ENCODE peak calls at places on chromosome X, in ten cellular contexts. Q, X, K, C, E, A, G, H, V and S are unnamed samples.

GRCh38 chrX:45621356-45622041 is 420.8 kb upstream of the DIPK2B start:
- DNase-seq in Q (no peak), X (no peak), K (no peak), C (no peak), E (no peak), A (no peak), G (no peak), H (peak; percentile 77), V (no peak), S (no peak)

GRCh38 chrX:153074935-153075334 is 2.7 kb downstream of the PNMA6A start:
- DNase-seq in Q (no peak), X (no peak), K (no peak), C (no peak), E (no peak), A (no peak), G (no peak), H (no peak), V (no peak), S (no peak)

GRCh38 chrX:11619426-11619825 is 46.3 kb downstream of the ARHGAP6 start:
- DNase-seq in Q (no peak), X (no peak), K (no peak), C (no peak), E (no peak), A (no peak), G (no peak), H (peak; percentile 66), V (no peak), S (no peak)

GRCh38 chrX:15903186-15903681 is 48.6 kb upstream of the AP1S2 start:
- DNase-seq in Q (no peak), X (no peak), K (no peak), C (no peak), E (no peak), A (no peak), G (peak; percentile 83), H (no peak), V (no peak), S (no peak)

GRCh38 chrX:23993012-23993633 is 33.9 kb downstream of the KLHL15 start:
- DNase-seq in Q (no peak), X (no peak), K (no peak), C (no peak), E (no peak), A (no peak), G (no peak), H (peak; percentile 22), V (no peak), S (no peak)

GRCh38 chrX:53088136-53088974 is 5.6 kb upstream of the KANTR start:
- DNase-seq in Q (peak; percentile 92), X (peak; percentile 72), K (peak; percentile 73), C (peak; percentile 66), E (peak; percentile 92), A (peak; percentile 84), G (no peak), H (peak; percentile 76), V (peak; percentile 81), S (peak; percentile 14)

GRCh38 chrX:21958187-21958586 is 17.7 kb downstream of the SMS start:
- DNase-seq in Q (no peak), X (no peak), K (no peak), C (no peak), E (no peak), A (no peak), G (no peak), H (no peak), V (no peak), S (no peak)

GRCh38 chrX:15206306-15206705 is 63.6 kb downstream of the ASB9 start:
- DNase-seq in Q (no peak), X (no peak), K (no peak), C (no peak), E (no peak), A (no peak), G (no peak), H (no peak), V (no peak), S (no peak)

GRCh38 chrX:136598631-136599030 is 49.3 kb upstream of the CD40LG start:
- DNase-seq in Q (no peak), X (no peak), K (no peak), C (no peak), E (no peak), A (no peak), G (peak; percentile 79), H (no peak), V (no peak), S (no peak)

GRCh38 chrX:37453821-37454220 is 104.7 kb downstream of the PRRG1 start:
- DNase-seq in Q (no peak), X (no peak), K (no peak), C (no peak), E (no peak), A (no peak), G (no peak), H (no peak), V (no peak), S (no peak)

GRCh38 chrX:119235872-119236598 is at the start of gene PGRMC1:
- DNase-seq in Q (peak; percentile 94), X (peak; percentile 76), K (peak; percentile 70), C (peak; percentile 83), E (peak; percentile 85), A (peak; percentile 71), G (peak; percentile 76), H (peak; percentile 51), V (peak; percentile 75), S (peak; percentile 59)

GRCh38 chrX:10620121-10620699 is at the start of gene MID1:
- DNase-seq in Q (peak; percentile 89), X (no peak), K (peak; percentile 73), C (peak; percentile 85), E (peak; percentile 78), A (peak; percentile 78), G (peak; percentile 60), H (peak; percentile 75), V (no peak), S (peak; percentile 4)

GRCh38 chrX:49205443-49205842 is 5.5 kb upstream of the SYP start:
- DNase-seq in Q (no peak), X (no peak), K (no peak), C (no peak), E (no peak), A (no peak), G (no peak), H (no peak), V (no peak), S (no peak)

GRCh38 chrX:14347523-14347922 is 181.8 kb upstream of the GLRA2 start:
- DNase-seq in Q (no peak), X (no peak), K (no peak), C (no peak), E (no peak), A (no peak), G (no peak), H (no peak), V (no peak), S (no peak)

GRCh38 chrX:128698528-128698927 is 646.3 kb upstream of the ACTRT1 start:
- DNase-seq in Q (no peak), X (no peak), K (no peak), C (no peak), E (no peak), A (no peak), G (no peak), H (no peak), V (no peak), S (no peak)

GRCh38 chrX:132968282-132968681 is 9.9 kb upstream of the HS6ST2 start:
- DNase-seq in Q (no peak), X (no peak), K (no peak), C (no peak), E (no peak), A (no peak), G (no peak), H (no peak), V (no peak), S (no peak)

GRCh38 chrX:118530537-118530936 is 34.9 kb downstream of the DOCK11 start:
- DNase-seq in Q (no peak), X (no peak), K (no peak), C (no peak), E (no peak), A (no peak), G (no peak), H (peak; percentile 21), V (no peak), S (no peak)

GRCh38 chrX:78029663-78030062 is 60.2 kb upstream of the PGAM4 start:
- DNase-seq in Q (no peak), X (no peak), K (no peak), C (peak; percentile 53), E (no peak), A (peak; percentile 15), G (peak; percentile 44), H (peak; percentile 1), V (no peak), S (no peak)

GRCh38 chrX:56068274-56068758 is 163.8 kb upstream of the KLF8 start:
- DNase-seq in Q (peak; percentile 40), X (no peak), K (no peak), C (no peak), E (no peak), A (no peak), G (peak; percentile 75), H (no peak), V (peak; percentile 22), S (no peak)

GRCh38 chrX:103533428-103534216 is 14.3 kb upstream of the RAB40A start:
- DNase-seq in Q (peak; percentile 80), X (peak; percentile 65), K (peak; percentile 83), C (peak; percentile 66), E (peak; percentile 92), A (peak; percentile 67), G (peak; percentile 54), H (peak; percentile 22), V (peak; percentile 31), S (peak; percentile 66)
- H3K27ac ChIP-seq in Q (peak overlapping the region; percentile 14), X (no peak overlapping the region), K (peak overlapping the region; percentile 39), C (peak overlapping the region; percentile 60), E (peak overlapping the region; percentile 64), A (no peak overlapping the region), G (no peak overlapping the region), H (no peak overlapping the region), V (no peak overlapping the region), S (no peak overlapping the region)

DNA sequence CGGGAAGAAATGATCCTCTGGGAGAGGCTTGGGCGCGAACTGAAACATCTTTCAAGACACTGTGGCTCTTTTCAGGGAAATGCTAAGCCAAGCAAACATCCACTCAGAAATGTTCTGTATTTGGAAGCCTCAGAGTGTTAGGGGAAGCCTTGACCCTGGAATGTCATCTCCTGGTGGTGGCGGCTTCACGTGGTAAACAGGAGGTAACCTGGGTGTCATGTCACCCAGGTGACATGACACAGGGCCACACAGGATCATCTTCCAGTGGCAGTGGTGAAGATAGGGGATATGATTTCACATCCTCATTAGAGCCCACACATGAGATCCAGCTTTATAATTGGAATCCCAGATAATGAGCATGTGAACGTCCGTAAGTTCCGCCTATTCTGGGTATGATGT is 140.0 kb downstream of the TBL1X start:
- DNase-seq in Q (no peak), X (no peak), K (no peak), C (no peak), E (no peak), A (no peak), G (no peak), H (no peak), V (no peak), S (no peak)
- H3K27ac ChIP-seq in Q (peak overlapping the region; percentile 96), X (no peak overlapping the region), K (peak overlapping the region; percentile 28), C (no peak overlapping the region), E (no peak overlapping the region), A (no peak overlapping the region), G (no peak overlapping the region), H (no peak overlapping the region), V (no peak overlapping the region), S (no peak overlapping the region)

GRCh38 chrX:107683931-107684330 is 55.6 kb downstream of the PRPS1 start:
- DNase-seq in Q (no peak), X (no peak), K (no peak), C (no peak), E (no peak), A (no peak), G (no peak), H (no peak), V (no peak), S (no peak)
- H3K27ac ChIP-seq in Q (peak overlapping the region; percentile 76), X (no peak overlapping the region), K (peak overlapping the region; percentile 67), C (no peak overlapping the region), E (no peak overlapping the region), A (no peak overlapping the region), G (no peak overlapping the region), H (no peak overlapping the region), V (no peak overlapping the region), S (no peak overlapping the region)

GRCh38 chrX:150575415-150575814 is 7.0 kb downstream of the MTM1 start:
- DNase-seq in Q (no peak), X (peak; percentile 49), K (no peak), C (peak; percentile 36), E (no peak), A (no peak), G (no peak), H (peak; percentile 26), V (peak; percentile 15), S (no peak)
- H3K27ac ChIP-seq in Q (no peak overlapping the region), X (no peak overlapping the region), K (no peak overlapping the region), C (peak overlapping the region; percentile 28), E (no peak overlapping the region), A (no peak overlapping the region), G (peak overlapping the region; percentile 76), H (no peak overlapping the region), V (peak overlapping the region; percentile 59), S (no peak overlapping the region)